ENCODE peak calls at places on chromosome X, in six cellular contexts. L is left ventricle myocardium superior, Y is heart right ventricle, F is left lung, S is Right ventricle myocardium inferior, J is activated B cell treated with CpG ODN at 0.5 μM for 24 hours. D is an unnamed sample.

GRCh38 chrX:119071381-119071780 is 1.4 kb upstream of the CT47C1 start:
- ATAC-seq in L (no peak), Y (no peak), F (no peak), S (no peak), J (peak), D (peak)

GRCh38 chrX:17295788-17296187 is 79.2 kb upstream of the NHS start:
- ATAC-seq in L (no peak), Y (no peak), F (no peak), S (no peak), J (no peak), D (no peak)

GRCh38 chrX:119427024-119427794 is 28.1 kb downstream of the SLC25A43 start:
- ATAC-seq in L (peak), Y (peak), F (no peak), S (peak), J (peak), D (peak)

GRCh38 chrX:24241822-24242648 is 71.8 kb downstream of the SUPT20HL2 start:
- ATAC-seq in L (peak), Y (peak), F (peak), S (peak), J (peak), D (peak)

GRCh38 chrX:40207626-40208025 is 109.9 kb upstream of the BCOR start:
- ATAC-seq in L (no peak), Y (peak), F (no peak), S (no peak), J (peak), D (no peak)

GRCh38 chrX:100830143-100830542 is 10.0 kb downstream of the CSTF2 start:
- ATAC-seq in L (no peak), Y (no peak), F (no peak), S (no peak), J (no peak), D (no peak)

GRCh38 chrX:68710870-68711576 is 63.6 kb downstream of the STARD8 start:
- ATAC-seq in L (peak), Y (peak), F (peak), S (peak), J (no peak), D (no peak)

GRCh38 chrX:130079824-130080406 is 30.4 kb downstream of the ELF4 start:
- ATAC-seq in L (peak), Y (peak), F (peak), S (peak), J (no peak), D (no peak)

GRCh38 chrX:125236955-125237354 is 82.7 kb upstream of the TEX13C start:
- ATAC-seq in L (no peak), Y (no peak), F (no peak), S (no peak), J (no peak), D (no peak)

D was measured in stimulated activated memory B cell treated with anti-CD40 and anti-IgM and Interleukin-4, amounts not matched to agents 10 μg/mL and 1 μg/mL and 100 μg/mL, for 72 hours.